ENCODE peak calls at places on chromosomes 4 and X, in five cellular contexts. Y, H, U, E and P are unnamed samples.

GRCh38 chr4:77201857-77202256 is 44.9 kb downstream of the CCNG2 start:
- DNase-seq in H (no peak), Y (no peak), E (no peak), U (no peak), P (no peak)

GRCh38 chrX:36867143-36867542 is 141.0 kb upstream of the FAM47C start:
- DNase-seq in H (no peak), E (peak; percentile 4), U (peak; percentile 2), Y (no peak), P (peak; percentile 44)

GRCh38 chr4:179626687-179627086 is 2184.4 kb upstream of the AGA start:
- DNase-seq in U (peak; percentile 1), Y (no peak), E (no peak), H (no peak), P (no peak)

GRCh38 chrX:112851161-112851779 is 10.6 kb upstream of the AMOT start:
- DNase-seq in Y (no peak), E (no peak), H (no peak), U (no peak), P (no peak)

GRCh38 chr4:125231661-125232060 is 83.1 kb upstream of the FAT4 start:
- DNase-seq in E (no peak), H (no peak), Y (no peak), U (no peak), P (no peak)

GRCh38 chrX:65772842-65773241 is 105.4 kb downstream of the MSN start:
- DNase-seq in U (no peak), E (no peak), Y (no peak), H (no peak), P (no peak)

GRCh38 chr4:1251773-1252066 is 2.8 kb upstream of the CTBP1 start:
- DNase-seq in H (no peak), E (no peak), Y (no peak), U (no peak), P (no peak)

GRCh38 chr4:24973471-24974251 is 57.1 kb downstream of the LGI2 start:
- DNase-seq in E (peak; percentile 54), Y (peak; percentile 28), H (peak; percentile 53), U (peak; percentile 36), P (no peak)

GRCh38 chrX:46575991-46576392 is 2.4 kb downstream of the CHST7 start:
- DNase-seq in E (no peak), H (peak; percentile 42), Y (no peak), U (peak; percentile 48), P (no peak)

GRCh38 chr4:131091896-131092295 is 1995.9 kb downstream of the C4orf33 start:
- DNase-seq in H (no peak), Y (no peak), U (peak; percentile 19), E (no peak), P (peak; percentile 5)

GRCh38 chr4:111689731-111690130 is 455.5 kb upstream of the FAM241A start:
- DNase-seq in E (no peak), U (no peak), H (no peak), Y (no peak), P (no peak)

GRCh38 chr4:8079031-8079885 is 79.4 kb downstream of the ABLIM2 start:
- DNase-seq in Y (no peak), E (no peak), H (no peak), U (no peak), P (peak; percentile 60)

GRCh38 chr4:158255727-158256324 is 45.5 kb downstream of the TMEM144 start:
- DNase-seq in H (no peak), U (peak; percentile 61), E (peak; percentile 9), Y (no peak), P (peak; percentile 60)

GRCh38 chrX:120125444-120125843 is 9.7 kb upstream of the RHOXF1 start:
- DNase-seq in H (peak; percentile 24), U (no peak), E (no peak), Y (no peak), P (no peak)

GRCh38 chrX:65932173-65933084 is 107.5 kb downstream of the VSIG4 start:
- DNase-seq in U (peak; percentile 1), E (no peak), H (no peak), Y (no peak), P (peak; percentile 39)

GRCh38 chr4:82798168-82799005 is at the start of gene SCD5:
- DNase-seq in E (peak; percentile 68), H (peak; percentile 66), Y (peak; percentile 40), U (no peak), P (peak; percentile 56)
- TF ChIP-seq POLR2A in E (peak; percentile 18), H (no peak), Y (no peak), U (no peak), P (no peak)

GRCh38 chr4:118277243-118277642 is 75.6 kb downstream of the PRSS12 start:
- DNase-seq in E (no peak), U (no peak), Y (no peak), H (no peak), P (no peak)

GRCh38 chr4:118279328-118279727 is 73.5 kb downstream of the PRSS12 start:
- DNase-seq in H (no peak), E (no peak), Y (no peak), U (no peak), P (peak; percentile 61)

GRCh38 chr4:118279920-118280432 is 72.8 kb downstream of the PRSS12 start:
- DNase-seq in Y (no peak), H (no peak), E (no peak), U (no peak), P (peak; percentile 17)

GRCh38 chr4:118280501-118281218 is 72.1 kb downstream of the PRSS12 start:
- DNase-seq in E (peak; percentile 71), Y (peak; percentile 55), H (peak; percentile 24), U (peak; percentile 74), P (peak; percentile 64)

DNA sequence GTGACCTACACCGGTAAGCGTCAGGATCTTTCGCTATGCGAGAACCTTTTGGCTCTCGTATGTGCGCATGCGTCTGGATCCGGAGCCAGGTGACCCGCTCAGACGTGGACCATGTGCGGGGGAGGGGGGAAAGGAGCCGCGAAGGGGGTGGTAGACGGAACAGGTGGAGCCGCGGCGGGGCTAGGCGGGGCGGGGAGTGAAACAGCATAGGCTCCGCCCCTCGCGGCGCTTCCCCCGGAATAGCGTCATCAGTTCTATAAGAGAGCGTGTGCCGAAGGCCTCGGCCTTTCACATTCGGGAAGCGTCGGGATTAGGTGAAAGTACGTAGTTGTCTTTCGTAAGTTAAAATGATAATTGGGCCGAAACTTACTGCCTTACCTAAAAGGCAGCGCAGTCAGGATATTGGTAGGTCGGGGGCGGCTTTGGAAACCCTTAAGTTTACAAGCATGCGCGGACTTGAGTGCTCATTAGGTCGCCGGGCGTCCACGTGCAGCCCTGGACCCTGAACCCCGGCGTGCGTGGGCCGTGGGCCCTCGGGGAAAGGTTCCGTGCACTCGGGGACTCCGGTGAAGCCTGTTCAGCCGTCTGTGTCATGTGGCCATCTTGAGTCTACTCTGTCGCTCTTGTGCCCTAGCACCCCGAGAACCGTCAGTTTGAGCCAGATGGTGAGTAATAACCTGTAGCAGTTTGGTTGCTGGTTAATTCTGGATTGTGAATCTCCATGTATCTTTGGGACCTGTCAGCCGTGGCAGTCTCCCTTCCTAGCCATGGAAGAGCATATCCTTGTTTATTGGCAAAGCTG is 74.1 kb downstream of the PRSS12 start:
- DNase-seq in E (peak; percentile 98), Y (peak; percentile 97), U (peak; percentile 93), H (peak; percentile 92), P (peak; percentile 95)
- TF ChIP-seq POLR2A in E (peak; percentile 75), Y (peak; percentile 66), U (peak; percentile 96), H (peak; percentile 88), P (peak; percentile 99)

DNA sequence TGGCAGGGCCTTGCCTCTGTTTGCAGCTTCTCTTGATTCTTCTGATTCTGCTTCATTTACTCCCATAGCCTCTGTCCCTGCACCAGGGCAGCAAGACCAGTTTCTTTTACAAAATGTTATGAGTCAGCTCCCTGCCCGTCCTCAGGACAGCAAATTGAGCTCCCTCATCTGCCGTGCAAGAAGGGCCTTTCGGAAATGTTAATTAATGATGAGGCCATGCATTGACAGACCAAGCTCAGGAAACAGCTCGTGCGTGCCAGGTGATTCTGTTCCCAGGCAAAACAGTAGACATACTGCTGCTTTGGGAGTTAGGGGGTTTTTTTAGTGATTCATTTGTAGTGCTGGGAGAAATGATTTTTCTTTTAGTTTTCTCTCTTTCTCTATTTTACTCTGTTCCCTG is 231.7 kb downstream of the FBXW7 start:
- DNase-seq in Y (no peak), H (no peak), U (no peak), E (no peak), P (no peak)
- TF ChIP-seq POLR2A in Y (no peak), H (no peak), U (no peak), E (no peak), P (no peak)

DNA sequence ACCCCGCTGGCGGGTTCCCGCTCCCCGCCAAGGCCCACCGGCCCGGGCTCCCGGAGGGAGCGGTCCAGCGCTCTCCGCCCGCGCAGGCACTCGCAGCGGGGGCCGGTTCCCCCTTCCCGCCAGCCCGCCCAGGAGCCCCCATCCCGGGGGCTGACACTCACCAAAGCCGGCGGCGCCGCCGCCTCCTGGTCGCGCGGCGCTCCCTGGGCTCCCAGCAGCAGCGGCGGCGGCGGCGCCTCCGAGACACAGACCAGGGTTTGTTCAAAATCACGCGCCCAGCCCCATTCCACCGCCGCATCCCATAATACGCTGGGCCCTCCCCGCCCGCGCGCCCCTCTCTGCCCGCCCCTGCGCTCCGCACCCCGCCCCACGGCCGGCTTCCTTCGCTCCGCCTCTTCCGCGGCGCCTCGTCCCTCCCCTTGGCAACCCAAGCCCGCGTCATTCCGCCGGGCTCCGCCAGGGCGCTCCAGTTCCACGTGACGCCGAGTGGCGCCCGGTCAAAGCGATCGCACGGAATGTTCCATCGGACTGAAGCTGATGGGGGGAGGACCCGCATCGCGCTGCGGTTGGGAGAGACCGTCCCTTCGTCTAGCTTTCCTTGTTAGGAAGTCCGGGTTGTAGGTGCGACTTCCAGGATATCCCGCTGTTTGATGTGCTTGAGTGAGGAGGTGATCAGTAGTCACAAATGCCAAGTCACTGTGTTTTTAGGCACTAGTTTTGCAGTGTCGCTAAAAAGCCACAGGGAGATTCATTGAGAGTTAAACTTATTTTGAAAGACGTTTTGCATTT is 2.2 kb upstream of the LIN54 start:
- DNase-seq in H (peak; percentile 97), E (peak; percentile 95), Y (peak; percentile 95), U (peak; percentile 96), P (peak; percentile 99)
- TF ChIP-seq POLR2A in H (peak; percentile 49), E (peak; percentile 72), Y (no peak), U (peak; percentile 69), P (peak; percentile 80)

GRCh38 chr4:133597252-133597651 is 448.2 kb downstream of the PCDH10 start:
- DNase-seq in H (no peak), U (no peak), Y (no peak), E (no peak), P (no peak)
- TF ChIP-seq POLR2A in H (no peak), U (no peak), Y (no peak), E (no peak), P (no peak)

GRCh38 chr4:17336524-17336941 is 175.4 kb downstream of the QDPR start:
- DNase-seq in Y (no peak), E (no peak), U (peak; percentile 6), H (peak; percentile 31), P (no peak)
- TF ChIP-seq POLR2A in Y (no peak), E (no peak), U (no peak), H (no peak), P (no peak)

GRCh38 chrX:16786791-16787735 is 797 bp downstream of the TXLNG start:
- DNase-seq in Y (no peak), E (no peak), H (no peak), U (no peak), P (peak; percentile 65)
- TF ChIP-seq POLR2A in Y (no peak), E (no peak), H (no peak), U (no peak), P (no peak)